ENCODE peak calls at places on chromosomes 7 and 10, in seven cellular contexts. G, H, N, Z, W, V and J are unnamed samples.

GRCh38 chr7:127845497-127846214 is 185.6 kb downstream of the LRRC4 start:
- DNase-seq in G (no peak), H (no peak), N (no peak), Z (no peak), W (no peak), V (no peak), J (no peak)

GRCh38 chr10:110852897-110853296 is 18.8 kb upstream of the PDCD4 start:
- DNase-seq in G (no peak), H (no peak), N (no peak), Z (no peak), W (no peak), V (no peak), J (no peak)

GRCh38 chr10:74778436-74779094 is 47.8 kb upstream of the KAT6B start:
- DNase-seq in G (no peak), H (no peak), N (no peak), Z (no peak), W (no peak), V (no peak), J (no peak)

GRCh38 chr10:116838143-116838725 is 11.1 kb upstream of the ENO4 start:
- DNase-seq in G (no peak), H (no peak), N (no peak), Z (no peak), W (no peak), V (no peak), J (no peak)

GRCh38 chr7:140684066-140684950 is 11.6 kb downstream of the ADCK2 start:
- DNase-seq in G (peak), H (no peak), N (no peak), Z (no peak), W (peak), V (no peak), J (no peak)

GRCh38 chr10:124370426-124370825 is 48.3 kb downstream of the OAT start:
- DNase-seq in G (no peak), H (no peak), N (no peak), Z (no peak), W (no peak), V (no peak), J (no peak)

GRCh38 chr10:35442592-35442991 is 106.3 kb downstream of the CCNY start:
- DNase-seq in G (no peak), H (no peak), N (no peak), Z (no peak), W (no peak), V (no peak), J (no peak)

GRCh38 chr10:101161494-101162299 is 30.6 kb downstream of the TLX1 start:
- DNase-seq in G (peak), H (peak), N (peak), Z (peak), W (no peak), V (peak), J (no peak)

GRCh38 chr10:31962826-31963597 is 34.4 kb upstream of the ARHGAP12 start:
- DNase-seq in G (no peak), H (no peak), N (no peak), Z (peak), W (no peak), V (no peak), J (no peak)

GRCh38 chr7:106217089-106217542 is 67.7 kb downstream of the NAMPT start:
- DNase-seq in G (peak), H (peak), N (no peak), Z (peak), W (no peak), V (peak), J (peak)

GRCh38 chr7:2689951-2690705 is 2.1 kb downstream of the AMZ1 start:
- DNase-seq in G (no peak), H (peak), N (no peak), Z (no peak), W (no peak), V (no peak), J (no peak)

GRCh38 chr7:77184990-77185389 is 14.6 kb downstream of the FGL2 start:
- DNase-seq in G (no peak), H (peak), N (no peak), Z (no peak), W (no peak), V (no peak), J (no peak)

GRCh38 chr7:83355143-83355542 is 192.5 kb upstream of the PCLO start:
- DNase-seq in G (no peak), H (no peak), N (no peak), Z (no peak), W (no peak), V (no peak), J (no peak)

GRCh38 chr10:53072144-53072543 is 299.6 kb upstream of the MBL2 start:
- DNase-seq in G (no peak), H (no peak), N (no peak), Z (no peak), W (no peak), V (no peak), J (no peak)

GRCh38 chr7:84700563-84701370 is 486.1 kb downstream of the SEMA3D start:
- DNase-seq in G (no peak), H (peak), N (no peak), Z (no peak), W (no peak), V (no peak), J (no peak)

GRCh38 chr10:127424594-127425264 is 124.4 kb upstream of the NPS start:
- DNase-seq in G (no peak), H (peak), N (no peak), Z (no peak), W (no peak), V (no peak), J (no peak)

GRCh38 chr7:47536705-47537611 is 45.0 kb downstream of the TNS3 start:
- DNase-seq in G (no peak), H (peak), N (peak), Z (no peak), W (peak), V (peak), J (no peak)

GRCh38 chr7:35593896-35594295 is 101.0 kb downstream of the HERPUD2 start:
- DNase-seq in G (no peak), H (no peak), N (no peak), Z (peak), W (no peak), V (no peak), J (no peak)

GRCh38 chr7:41869091-41869490 is 166.2 kb upstream of the INHBA start:
- DNase-seq in G (no peak), H (peak), N (no peak), Z (no peak), W (no peak), V (no peak), J (no peak)

GRCh38 chr10:8416755-8417154 is 362.3 kb downstream of the GATA3 start:
- DNase-seq in G (no peak), H (no peak), N (no peak), Z (no peak), W (no peak), V (no peak), J (no peak)

GRCh38 chr7:68640103-68640502 is 958.2 kb upstream of the AUTS2 start:
- DNase-seq in G (no peak), H (no peak), N (no peak), Z (no peak), W (no peak), V (no peak), J (no peak)

GRCh38 chr10:71069909-71070666 is 142.3 kb upstream of the UNC5B start:
- DNase-seq in G (no peak), H (no peak), N (no peak), Z (no peak), W (peak), V (no peak), J (no peak)

GRCh38 chr10:69968830-69969229 is 83.8 kb upstream of the MACROH2A2 start:
- DNase-seq in G (no peak), H (peak), N (no peak), Z (peak), W (no peak), V (no peak), J (peak)
- TF ChIP-seq CTCF in G (no peak), H (peak), N (no peak), Z (peak), W (no peak), V (no peak), J (peak)

GRCh38 chr10:50604049-50604640 is 19.6 kb downstream of the SGMS1 start:
- DNase-seq in G (no peak), H (peak), N (no peak), Z (no peak), W (no peak), V (no peak), J (no peak)
- H3K4me3 ChIP-seq in G (no peak), H (no peak), N (no peak), Z (no peak), W (no peak), V (no peak), J (peak)

GRCh38 chr7:22109761-22110160 is 164.1 kb upstream of the CDCA7L start:
- DNase-seq in G (peak), H (peak), N (no peak), Z (peak), W (no peak), V (peak), J (peak)
- TF ChIP-seq CTCF in G (no peak), H (peak), N (no peak), Z (peak), W (peak), V (no peak), J (peak)

GRCh38 chr10:29734640-29734979 is 99.8 kb upstream of the SVIL start:
- DNase-seq in G (no peak), H (no peak), N (no peak), Z (no peak), W (no peak), V (no peak), J (no peak)
- H3K4me3 ChIP-seq in G (peak), H (peak), N (peak), Z (peak), W (peak), V (peak), J (peak)